ENCODE peak calls at places on chromosomes 16 and 17, in eight cellular contexts. W is PC-3, S is GM23338, M is MM.1S, Y is OCI-LY7, K is hepatocyte, Z is SK-N-SH, U is HCT116. V is an unnamed sample.

GRCh38 chr17:66897141-66897540 is 62.2 kb downstream of the CACNG5 start:
- DNase-seq in Z (no peak), W (no peak), U (no peak), M (no peak), Y (no peak), K (no peak), S (no peak), V (no peak)

GRCh38 chr17:35003778-35004177 is 23.5 kb downstream of the LIG3 start:
- DNase-seq in Z (no peak), K (no peak), U (no peak), W (no peak), S (no peak), Y (no peak), M (no peak), V (no peak)

GRCh38 chr16:15879255-15879804 is 9.1 kb downstream of the CEP20 start:
- DNase-seq in M (no peak), Y (no peak), U (no peak), W (peak; percentile 85), Z (no peak), S (no peak), K (no peak), V (peak; percentile 44)

GRCh38 chr16:15981382-15981781 is 32.0 kb downstream of the ABCC1 start:
- DNase-seq in W (no peak), K (no peak), M (no peak), S (no peak), U (no peak), Z (no peak), Y (peak; percentile 47), V (no peak)

GRCh38 chr17:29972277-29972676 is 30.8 kb downstream of the EFCAB5 start:
- DNase-seq in K (no peak), Y (no peak), U (no peak), S (no peak), W (no peak), Z (no peak), M (no peak), V (no peak)

GRCh38 chr17:57207396-57207795 is 48.9 kb upstream of the MSI2 start:
- DNase-seq in U (no peak), K (no peak), Y (no peak), Z (no peak), W (no peak), S (no peak), M (no peak), V (no peak)

GRCh38 chr16:83040174-83040573 is 413.4 kb downstream of the CDH13 start:
- DNase-seq in K (no peak), U (no peak), Z (no peak), Y (no peak), M (no peak), W (no peak), S (no peak), V (no peak)

GRCh38 chr17:79627766-79628690 is 17.2 kb upstream of the RBFOX3 start:
- DNase-seq in K (no peak), M (no peak), U (no peak), S (no peak), Z (peak; percentile 24), W (no peak), Y (no peak), V (no peak)

GRCh38 chr17:12985431-12986285 is 32.2 kb downstream of the ELAC2 start:
- DNase-seq in K (no peak), S (no peak), Z (no peak), W (no peak), Y (no peak), U (no peak), M (no peak), V (no peak)

GRCh38 chr17:39926588-39927100 is 757 bp downstream of the ORMDL3 start:
- DNase-seq in M (peak; percentile 70), S (peak; percentile 78), W (peak; percentile 21), Z (peak; percentile 69), U (no peak), K (peak; percentile 66), Y (peak; percentile 72), V (peak; percentile 40)

GRCh38 chr17:78416791-78417530 is 38.5 kb downstream of the PGS1 start:
- DNase-seq in Y (no peak), M (no peak), S (no peak), K (peak; percentile 56), W (no peak), U (no peak), Z (no peak), V (no peak)

GRCh38 chr17:48484850-48485249 is 46.0 kb downstream of the HOXB1 start:
- DNase-seq in M (no peak), K (no peak), W (peak; percentile 94), Z (no peak), Y (no peak), U (peak; percentile 49), S (no peak), V (no peak)

GRCh38 chr16:75620326-75621169 is 2.5 kb downstream of the ADAT1 start:
- DNase-seq in Z (no peak), U (no peak), M (no peak), K (no peak), S (no peak), Y (no peak), W (no peak), V (no peak)

GRCh38 chr16:963913-964695 is 6.7 kb downstream of the LMF1 start:
- DNase-seq in U (no peak), Z (no peak), Y (no peak), W (peak; percentile 7), S (no peak), M (peak; percentile 24), K (no peak), V (peak; percentile 35)

GRCh38 chr16:84780977-84781376 is 38.8 kb upstream of the CRISPLD2 start:
- DNase-seq in M (no peak), Z (no peak), K (no peak), Y (no peak), S (no peak), W (no peak), U (no peak), V (no peak)

GRCh38 chr16:14088155-14088753 is 17.1 kb downstream of the MRTFB start:
- DNase-seq in Z (no peak), W (no peak), K (peak; percentile 43), S (no peak), M (no peak), U (no peak), Y (no peak), V (no peak)

GRCh38 chr17:8300226-8300625 is 5.0 kb upstream of the SLC25A35 start:
- DNase-seq in S (no peak), W (no peak), M (no peak), K (no peak), Y (no peak), Z (no peak), U (no peak), V (no peak)
- TF ChIP-seq CTCF in S (no peak), W (no peak), M (no peak), K (no peak), Y (no peak), Z (no peak), U (no peak), V (no peak)

DNA sequence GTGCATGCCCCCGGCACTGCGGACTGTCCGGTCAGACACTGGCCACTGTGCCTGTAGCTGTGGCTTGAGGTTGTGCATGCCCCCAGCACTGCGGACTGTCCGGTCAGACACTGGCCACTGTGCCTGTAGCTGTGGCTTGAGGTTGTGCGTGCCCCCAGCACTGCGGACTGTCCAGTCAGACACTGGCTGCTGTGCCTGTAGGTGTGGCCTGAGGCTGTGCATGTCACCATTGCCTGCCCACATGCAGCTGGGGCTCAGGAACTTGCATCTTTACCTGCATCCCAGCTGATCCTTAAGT is 5.2 kb downstream of the MTHFSD start:
- DNase-seq in Y (no peak), M (no peak), W (no peak), S (no peak), Z (no peak), K (no peak), U (no peak), V (no peak)
- H3K36me3 ChIP-seq in Y (peaks cover 9% of the 10 kb centered on the region), M (no peaks in the 10 kb centered on the region), W (no peaks in the 10 kb centered on the region), S (peaks cover 4% of the 10 kb centered on the region), Z (peaks cover 56% of the 10 kb centered on the region), K (no peaks in the 10 kb centered on the region), U (peaks cover 24% of the 10 kb centered on the region), V (peaks cover 17% of the 10 kb centered on the region)

GRCh38 chr16:5398203-5398602 is 300.6 kb upstream of the EEF2KMT start:
- DNase-seq in W (no peak), S (no peak), K (no peak), U (no peak), M (no peak), Y (no peak), Z (no peak), V (no peak)

GRCh38 chr16:5396880-5397279 is 299.3 kb upstream of the EEF2KMT start:
- DNase-seq in M (no peak), U (no peak), Z (no peak), Y (no peak), S (no peak), W (no peak), K (no peak), V (no peak)

GRCh38 chr16:5393070-5393469 is 295.5 kb upstream of the EEF2KMT start:
- DNase-seq in S (no peak), Y (no peak), Z (no peak), K (no peak), M (no peak), U (no peak), W (no peak), V (no peak)
- H3K9me2 ChIP-seq in S (no peaks in the 10 kb centered on the region), Y (no peaks in the 10 kb centered on the region), Z (no peaks in the 10 kb centered on the region), K (no peaks in the 10 kb centered on the region), M (no peaks in the 10 kb centered on the region), U (no peaks in the 10 kb centered on the region), W (no peaks in the 10 kb centered on the region), V (no peaks in the 10 kb centered on the region)

GRCh38 chr17:7613769-7614421 is 802 bp downstream of the FXR2 start:
- DNase-seq in K (no peak), M (peak; percentile 11), Y (peak; percentile 30), S (peak; percentile 17), Z (no peak), W (peak; percentile 36), U (no peak), V (peak; percentile 22)
- TF ChIP-seq CTCF in K (no peak), M (peak; percentile 9), Y (peak; percentile 46), S (peak; percentile 20), Z (no peak), W (peak; percentile 26), U (no peak), V (no peak)

DNA sequence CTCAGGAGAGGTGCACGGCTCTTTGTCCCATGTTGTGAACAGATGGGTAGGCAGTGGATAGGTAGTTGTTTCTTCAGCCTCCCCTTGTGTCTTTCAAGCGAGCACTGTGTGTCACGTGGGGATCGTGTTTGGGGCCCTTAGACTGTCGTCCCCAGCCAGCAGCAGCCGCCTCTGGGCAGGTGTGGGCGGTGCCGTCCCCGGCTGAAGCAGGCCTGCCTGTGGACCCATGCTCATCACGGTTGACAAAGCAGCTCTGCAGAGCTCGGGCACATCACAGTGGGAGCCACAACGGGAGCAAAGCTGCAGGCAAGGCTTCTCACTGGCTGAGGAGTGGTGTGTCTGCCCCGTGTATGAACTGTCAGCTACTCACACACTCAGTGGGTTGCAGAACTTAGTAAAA is 4.7 kb upstream of the RPL13 start:
- DNase-seq in K (no peak), W (no peak), Z (no peak), M (no peak), U (no peak), S (no peak), Y (no peak), V (peak; percentile 10)
- H3K36me3 ChIP-seq in K (no peaks in the 10 kb centered on the region), W (peaks cover 2% of the 10 kb centered on the region), Z (peaks cover 43% of the 10 kb centered on the region), M (no peaks in the 10 kb centered on the region), U (peaks cover 12% of the 10 kb centered on the region), S (peaks cover 9% of the 10 kb centered on the region), Y (peaks cover 48% of the 10 kb centered on the region), V (peaks cover 8% of the 10 kb centered on the region)

GRCh38 chr17:82602487-82602886 is 45.8 kb downstream of the WDR45B start:
- DNase-seq in Y (no peak), U (no peak), W (no peak), M (no peak), K (no peak), S (no peak), Z (peak; percentile 39), V (no peak)
- H3K9me2 ChIP-seq in Y (no peaks in the 10 kb centered on the region), U (no peaks in the 10 kb centered on the region), W (no peaks in the 10 kb centered on the region), M (no peaks in the 10 kb centered on the region), K (no peaks in the 10 kb centered on the region), S (no peaks in the 10 kb centered on the region), Z (no peaks in the 10 kb centered on the region), V (no peaks in the 10 kb centered on the region)

V was measured in PC-9.